ENCODE peak calls at places on chromosomes 16 and 17, in eight cellular contexts. R is pancreas, Y is HFFc6, S is IMR-90, L is fibroblast of lung, K is DMS79 treated with DMSO at 0.1 percent for 48 hours, P is mucosa of gallbladder, N is activated B cell treated with CpG ODN at 0.5 μM for 24 hours. O is an unnamed sample.

GRCh38 chr17:1730345-1731193 is 6.1 kb downstream of the WDR81 start:
- DNase-seq in K (no peak), S (peak), N (no peak), L (peak), Y (peak), R (no peak), P (peak), O (no peak)

GRCh38 chr17:57552114-57552601 is 192.9 kb downstream of the CCDC182 start:
- DNase-seq in S (no peak), K (peak), P (no peak), R (no peak), N (peak), Y (no peak), L (peak), O (no peak)

GRCh38 chr17:78107457-78107856 is 21.1 kb downstream of the TMC6 start:
- DNase-seq in P (no peak), K (no peak), L (peak), R (no peak), N (no peak), S (peak), Y (no peak), O (no peak)

GRCh38 chr17:72539981-72540897 is 419.4 kb downstream of the SOX9 start:
- DNase-seq in R (peak), S (peak), L (peak), Y (peak), N (peak), K (peak), P (peak), O (peak)

GRCh38 chr16:12455287-12455798 is 348.3 kb downstream of the CPPED1 start:
- DNase-seq in P (peak), S (peak), L (peak), R (peak), N (peak), K (no peak), Y (peak), O (peak)

GRCh38 chr16:17331071-17331521 is 139.7 kb downstream of the XYLT1 start:
- DNase-seq in L (peak), S (no peak), Y (no peak), R (no peak), P (no peak), K (no peak), N (no peak), O (peak)

GRCh38 chr17:6551909-6552768 is 4.2 kb downstream of the PITPNM3 start:
- DNase-seq in N (no peak), K (peak), Y (no peak), S (no peak), R (peak), L (no peak), P (peak), O (no peak)

GRCh38 chr17:55433629-55434422 is 12.2 kb upstream of the MMD start:
- DNase-seq in L (peak), R (no peak), N (no peak), S (peak), Y (peak), K (no peak), P (peak), O (no peak)

GRCh38 chr16:67423015-67423414 is 6.7 kb upstream of the ZDHHC1 start:
- DNase-seq in N (no peak), K (no peak), Y (no peak), S (no peak), P (no peak), L (no peak), R (no peak), O (no peak)

GRCh38 chr17:62679866-62680377 is 52.5 kb downstream of the MRC2 start:
- DNase-seq in N (no peak), Y (no peak), K (no peak), S (no peak), L (no peak), P (no peak), R (no peak), O (no peak)

GRCh38 chr17:71032746-71033273 is 863.5 kb downstream of the KCNJ2 start:
- DNase-seq in L (no peak), N (no peak), P (no peak), Y (no peak), S (no peak), K (no peak), R (no peak), O (no peak)

GRCh38 chr17:59388070-59388556 is 56.7 kb downstream of the YPEL2 start:
- DNase-seq in P (no peak), R (no peak), S (no peak), K (no peak), Y (no peak), N (no peak), L (no peak), O (no peak)

GRCh38 chr16:53745126-53745525 is 41.2 kb downstream of the FTO start:
- DNase-seq in Y (peak), P (no peak), L (no peak), R (peak), K (no peak), N (no peak), S (no peak), O (no peak)

GRCh38 chr17:73302189-73302588 is 9.6 kb downstream of the CDC42EP4 start:
- DNase-seq in N (no peak), R (no peak), S (no peak), Y (no peak), P (no peak), K (no peak), L (no peak), O (no peak)

GRCh38 chr17:28369684-28370034 is 448 bp downstream of the VTN start:
- DNase-seq in Y (no peak), P (peak), L (no peak), K (no peak), S (no peak), R (no peak), N (no peak), O (no peak)

GRCh38 chr16:73068546-73069401 is 20.8 kb upstream of the ZFHX3 start:
- DNase-seq in P (peak), Y (peak), K (peak), R (no peak), L (peak), N (no peak), S (peak), O (peak)

GRCh38 chr16:75340715-75341500 is 89.5 kb upstream of the BCAR1 start:
- DNase-seq in Y (peak), S (peak), N (no peak), L (no peak), P (peak), K (no peak), R (no peak), O (no peak)

GRCh38 chr17:83064021-83064731 is 15.2 kb upstream of the METRNL start:
- DNase-seq in S (no peak), N (no peak), P (no peak), R (peak), L (no peak), Y (no peak), K (no peak), O (peak)

GRCh38 chr16:58462997-58463891 is 36.7 kb upstream of the NDRG4 start:
- DNase-seq in S (no peak), P (no peak), N (no peak), Y (no peak), K (no peak), L (no peak), R (no peak), O (no peak)